ENCODE peak calls at places on chromosomes 11 and 22, in four cellular contexts. One of them, this sample, is unnamed.

GRCh38 chr11:113874096-113874919 is 1.1 kb downstream of the USP28 start:
- DNase-seq in left colon: no peak
- DNase-seq in C1 segment of cervical spinal cord: no peak
- DNase-seq in cardiac fibroblast: peak; percentile 20
- DNase-seq in this sample: no peak

GRCh38 chr11:134181707-134182106 is 42.1 kb downstream of the NCAPD3 start:
- DNase-seq in left colon: no peak
- DNase-seq in cardiac fibroblast: peak; percentile 44
- DNase-seq in C1 segment of cervical spinal cord: no peak
- DNase-seq in this sample: peak; percentile 20

GRCh38 chr11:48116843-48117242 is 99.8 kb upstream of the OR4B1 start:
- DNase-seq in cardiac fibroblast: peak; percentile 55
- DNase-seq in C1 segment of cervical spinal cord: no peak
- DNase-seq in left colon: no peak
- DNase-seq in this sample: no peak

GRCh38 chr11:33557201-33557600 is 143.4 kb downstream of the C11orf91 start:
- DNase-seq in left colon: no peak
- DNase-seq in cardiac fibroblast: peak; percentile 79
- DNase-seq in C1 segment of cervical spinal cord: no peak
- DNase-seq in this sample: peak; percentile 62

GRCh38 chr11:27464155-27464759 is 8.3 kb downstream of the LGR4 start:
- DNase-seq in left colon: peak; percentile 33
- DNase-seq in C1 segment of cervical spinal cord: no peak
- DNase-seq in cardiac fibroblast: peak; percentile 73
- DNase-seq in this sample: peak; percentile 72

GRCh38 chr22:30427871-30428270 is 2.3 kb downstream of the MTFP1 start:
- DNase-seq in left colon: no peak
- DNase-seq in C1 segment of cervical spinal cord: no peak
- DNase-seq in cardiac fibroblast: peak; percentile 7
- DNase-seq in this sample: peak; percentile 11

GRCh38 chr22:19970031-19970478 is 28.4 kb upstream of the TXNRD2 start:
- DNase-seq in left colon: no peak
- DNase-seq in C1 segment of cervical spinal cord: no peak
- DNase-seq in cardiac fibroblast: no peak
- DNase-seq in this sample: no peak

GRCh38 chr11:84501750-84502149 is 1125.4 kb downstream of the DLG2 start:
- DNase-seq in C1 segment of cervical spinal cord: no peak
- DNase-seq in cardiac fibroblast: no peak
- DNase-seq in left colon: no peak
- DNase-seq in this sample: no peak

GRCh38 chr11:73528877-73529530 is 68.9 kb downstream of the FAM168A start:
- DNase-seq in left colon: no peak
- DNase-seq in cardiac fibroblast: no peak
- DNase-seq in C1 segment of cervical spinal cord: no peak
- DNase-seq in this sample: no peak

GRCh38 chr11:121141051-121141450 is 40.0 kb downstream of the TECTA start:
- DNase-seq in left colon: no peak
- DNase-seq in cardiac fibroblast: peak; percentile 12
- DNase-seq in C1 segment of cervical spinal cord: no peak
- DNase-seq in this sample: no peak

GRCh38 chr11:34223021-34223813 is 117.8 kb downstream of the NAT10 start:
- DNase-seq in C1 segment of cervical spinal cord: no peak
- DNase-seq in cardiac fibroblast: peak; percentile 80
- DNase-seq in left colon: peak; percentile 83
- DNase-seq in this sample: peak; percentile 81

GRCh38 chr11:112864715-112865114 is 96.5 kb upstream of the NCAM1 start:
- DNase-seq in cardiac fibroblast: no peak
- DNase-seq in C1 segment of cervical spinal cord: no peak
- DNase-seq in left colon: no peak
- DNase-seq in this sample: no peak

GRCh38 chr11:40397141-40397540 is 1062.3 kb downstream of the LRRC4C start:
- DNase-seq in cardiac fibroblast: no peak
- DNase-seq in C1 segment of cervical spinal cord: no peak
- DNase-seq in left colon: no peak
- DNase-seq in this sample: no peak

GRCh38 chr22:40951795-40952602 is 821 bp downstream of the RBX1 start:
- DNase-seq in left colon: no peak
- DNase-seq in C1 segment of cervical spinal cord: no peak
- DNase-seq in cardiac fibroblast: no peak
- DNase-seq in this sample: no peak

GRCh38 chr11:130464289-130464812 is 15.9 kb downstream of the ADAMTS15 start:
- DNase-seq in cardiac fibroblast: no peak
- DNase-seq in left colon: no peak
- DNase-seq in C1 segment of cervical spinal cord: no peak
- DNase-seq in this sample: no peak

This sample was measured in iris pigment epithelial cell.